ENCODE peak calls at places on chromosomes 3 and 15, in eight cellular contexts. M is AG09309, H is HFF-Myc, A is coronary artery, F is fibroblast of mammary gland, Z is kidney, I is BE2C, L is transverse colon. D is an unnamed sample.

GRCh38 chr3:118772036-118773030 is 262.3 kb downstream of the IGSF11 start:
- DNase-seq in M (no peak), H (no peak), A (no peak), F (no peak), Z (no peak), I (no peak), L (no peak), D (peak)

GRCh38 chr3:4772171-4772804 is 206.9 kb upstream of the BHLHE40 start:
- DNase-seq in M (peak), H (no peak), A (peak), F (peak), Z (peak), I (no peak), L (peak), D (peak)

GRCh38 chr15:39460748-39461147 is 120.1 kb upstream of the THBS1 start:
- DNase-seq in M (no peak), H (no peak), A (no peak), F (no peak), Z (no peak), I (no peak), L (no peak), D (no peak)

GRCh38 chr3:112555535-112556170 is 6.1 kb downstream of the ATG3 start:
- DNase-seq in M (no peak), H (no peak), A (no peak), F (no peak), Z (no peak), I (no peak), L (no peak), D (no peak)

GRCh38 chr3:14478943-14479550 is 61.1 kb downstream of the GRIP2 start:
- DNase-seq in M (no peak), H (no peak), A (no peak), F (no peak), Z (peak), I (no peak), L (no peak), D (no peak)

GRCh38 chr3:43856351-43856750 is 165.6 kb downstream of the ABHD5 start:
- DNase-seq in M (no peak), H (no peak), A (no peak), F (no peak), Z (no peak), I (no peak), L (no peak), D (no peak)

GRCh38 chr3:72899349-72899765 is 11.5 kb downstream of the GXYLT2 start:
- DNase-seq in M (no peak), H (no peak), A (no peak), F (peak), Z (no peak), I (no peak), L (no peak), D (no peak)

GRCh38 chr3:12175844-12176453 is 17.2 kb upstream of the TIMP4 start:
- DNase-seq in M (no peak), H (no peak), A (no peak), F (peak), Z (no peak), I (peak), L (peak), D (peak)

GRCh38 chr3:151580592-151580991 is 119.7 kb upstream of the IGSF10 start:
- DNase-seq in M (peak), H (peak), A (no peak), F (peak), Z (no peak), I (no peak), L (no peak), D (peak)

GRCh38 chr3:31614162-31614921 is 81.6 kb downstream of the STT3B start:
- DNase-seq in M (no peak), H (no peak), A (no peak), F (peak), Z (no peak), I (no peak), L (no peak), D (peak)

GRCh38 chr3:24680214-24680967 is 185.7 kb upstream of the THRB start:
- DNase-seq in M (no peak), H (no peak), A (no peak), F (peak), Z (no peak), I (peak), L (peak), D (peak)

GRCh38 chr3:107523361-107524213 is 825 bp downstream of the BBX start:
- DNase-seq in M (no peak), H (no peak), A (peak), F (peak), Z (peak), I (peak), L (peak), D (peak)

GRCh38 chr15:22258402-22259150 is 178.2 kb downstream of the OR4M2 start:
- DNase-seq in M (no peak), H (no peak), A (no peak), F (no peak), Z (peak), I (no peak), L (no peak), D (no peak)

DNA sequence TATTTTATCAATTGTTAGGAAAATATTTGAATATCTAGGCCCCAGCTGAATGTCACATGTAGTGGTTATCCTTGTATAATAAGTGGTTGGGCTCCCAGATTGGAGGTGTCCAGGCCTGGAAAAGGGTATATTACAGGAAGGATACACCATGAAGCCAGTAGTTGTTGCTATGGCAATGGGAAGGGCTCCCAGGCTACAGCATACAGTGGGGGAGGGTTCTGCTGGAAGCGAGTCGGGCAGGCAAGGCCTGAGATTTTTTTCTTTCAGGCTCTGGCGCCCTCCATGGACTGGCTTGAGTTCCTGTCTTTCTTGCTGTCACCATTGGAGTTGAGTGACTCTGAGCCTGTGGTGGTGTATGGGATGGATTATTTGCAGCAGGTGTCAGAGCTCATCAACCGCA is 8.9 kb downstream of the ECE2 start:
- DNase-seq in M (peak), H (peak), A (no peak), F (peak), Z (no peak), I (peak), L (no peak), D (peak)
- TF ChIP-seq CTCF in M (peak), H (peak), A (no peak), F (peak), Z (peak), I (peak), L (peak), D (peak)

DNA sequence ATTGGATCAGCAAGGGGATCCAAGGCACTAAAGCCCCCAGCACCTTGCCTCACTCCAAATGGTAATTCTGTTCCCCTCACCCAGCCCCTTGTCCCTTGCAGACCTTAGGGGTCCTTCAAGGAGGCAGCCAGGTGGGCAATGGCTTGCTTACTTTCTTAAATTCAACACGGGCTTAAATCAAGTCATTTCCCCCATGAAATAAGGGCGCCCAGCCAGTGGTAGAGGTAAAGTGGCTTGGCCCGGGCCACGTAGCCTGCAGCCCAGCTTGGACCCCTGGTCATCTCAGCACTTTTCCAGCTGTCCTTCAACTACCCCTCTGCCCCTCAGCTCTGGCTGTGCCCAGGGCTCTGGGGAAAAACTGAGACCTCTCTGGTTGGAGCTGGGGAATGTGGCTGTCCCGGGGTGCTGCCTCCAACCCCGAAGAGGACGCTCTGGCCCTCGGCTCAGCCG is 1.2 kb downstream of the PSTPIP1 start:
- DNase-seq in M (no peak), H (no peak), A (no peak), F (no peak), Z (no peak), I (no peak), L (no peak), D (no peak)
- H3K4me3 ChIP-seq in M (no peak), H (no peak), A (peak), F (no peak), Z (no peak), I (no peak), L (peak), D (no peak)

DNA sequence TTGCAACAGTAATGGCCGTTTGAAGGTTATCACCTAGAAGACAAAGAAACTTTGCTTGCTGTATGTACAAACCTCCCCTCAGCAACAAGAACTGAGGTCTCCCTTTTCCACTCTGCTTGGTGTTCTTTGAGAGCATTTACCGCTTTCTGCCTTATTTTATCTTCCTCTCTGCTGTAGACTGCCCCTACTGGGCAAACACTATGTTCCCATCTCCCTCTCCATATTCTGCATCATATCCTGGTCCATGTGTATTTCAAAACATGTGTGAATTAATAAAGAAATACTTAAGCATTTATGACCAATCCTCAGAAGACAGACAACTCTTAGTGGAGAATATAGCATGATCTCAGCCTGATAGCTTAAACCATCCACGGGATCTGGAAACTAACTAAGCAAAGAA is 64.4 kb downstream of the ATP13A5 start:
- DNase-seq in M (no peak), H (no peak), A (no peak), F (no peak), Z (no peak), I (no peak), L (no peak), D (no peak)
- TF ChIP-seq CTCF in M (no peak), H (no peak), A (no peak), F (peak), Z (peak), I (peak), L (no peak), D (no peak)

GRCh38 chr3:78029775-78030174 is 989.9 kb downstream of the ROBO2 start:
- DNase-seq in M (no peak), H (no peak), A (no peak), F (no peak), Z (peak), I (no peak), L (no peak), D (no peak)
- H3K4me3 ChIP-seq in M (no peak), H (no peak), A (no peak), F (no peak), Z (no peak), I (no peak), L (no peak), D (no peak)

GRCh38 chr15:33975023-33975565 is 6.8 kb downstream of the CHRM5 start:
- DNase-seq in M (no peak), H (no peak), A (no peak), F (no peak), Z (no peak), I (no peak), L (no peak), D (peak)
- TF ChIP-seq CTCF in M (no peak), H (no peak), A (no peak), F (no peak), Z (no peak), I (no peak), L (no peak), D (peak)

D was measured in choroid plexus epithelial cell.